ENCODE peak calls at places on chromosomes 5 and 9, in nine cellular contexts. R, C, N, T, M, X, P, I and V are unnamed samples.
A peak's percentile ranks its signal among the peaks of the same experiment; 100 is the strongest.

GRCh38 chr5:74179701-74180100 is 460.8 kb downstream of the ENC1 start:
- DNase-seq in R (no peak), C (no peak), N (no peak), T (no peak), M (no peak), X (no peak), P (no peak), I (no peak), V (no peak)

GRCh38 chr5:171806976-171807823 is 21.6 kb downstream of the SMIM23 start:
- DNase-seq in R (no peak), C (no peak), N (no peak), T (no peak), M (no peak), X (no peak), P (no peak), I (no peak), V (peak; percentile 19)

GRCh38 chr9:110752766-110753165 is 84.2 kb downstream of the MUSK start:
- DNase-seq in R (no peak), C (peak; percentile 59), N (peak; percentile 35), T (no peak), M (no peak), X (no peak), P (no peak), I (no peak), V (no peak)

GRCh38 chr9:129868571-129869486 is 33.6 kb downstream of the USP20 start:
- DNase-seq in R (peak; percentile 72), C (no peak), N (no peak), T (no peak), M (peak; percentile 84), X (peak; percentile 41), P (no peak), I (peak; percentile 58), V (peak; percentile 94)

GRCh38 chr5:79546782-79547428 is 33.0 kb upstream of the HOMER1 start:
- DNase-seq in R (no peak), C (no peak), N (peak; percentile 90), T (no peak), M (no peak), X (no peak), P (no peak), I (no peak), V (no peak)

GRCh38 chr5:99702565-99702964 is 773.8 kb upstream of the CHD1 start:
- DNase-seq in R (no peak), C (no peak), N (no peak), T (no peak), M (no peak), X (no peak), P (no peak), I (no peak), V (no peak)

GRCh38 chr9:80994892-80995291 is 694.5 kb downstream of the TLE1 start:
- DNase-seq in R (no peak), C (no peak), N (peak; percentile 29), T (no peak), M (no peak), X (no peak), P (no peak), I (no peak), V (no peak)

GRCh38 chr5:59528226-59528862 is 365.2 kb downstream of the PDE4D start:
- DNase-seq in R (no peak), C (no peak), N (no peak), T (no peak), M (no peak), X (no peak), P (no peak), I (no peak), V (no peak)

GRCh38 chr9:101796044-101796443 is 57.6 kb upstream of the GRIN3A start:
- DNase-seq in R (no peak), C (no peak), N (no peak), T (no peak), M (no peak), X (no peak), P (no peak), I (no peak), V (no peak)

GRCh38 chr9:101792475-101792874 is 54.0 kb upstream of the GRIN3A start:
- DNase-seq in R (no peak), C (no peak), N (no peak), T (no peak), M (no peak), X (no peak), P (no peak), I (no peak), V (no peak)

GRCh38 chr9:101795147-101795546 is 56.7 kb upstream of the GRIN3A start:
- DNase-seq in R (no peak), C (no peak), N (no peak), T (no peak), M (no peak), X (no peak), P (no peak), I (no peak), V (no peak)

GRCh38 chr9:101791533-101791932 is 53.1 kb upstream of the GRIN3A start:
- DNase-seq in R (no peak), C (no peak), N (no peak), T (no peak), M (no peak), X (no peak), P (no peak), I (no peak), V (no peak)

GRCh38 chr9:101791938-101792337 is 53.5 kb upstream of the GRIN3A start:
- DNase-seq in R (no peak), C (peak; percentile 15), N (no peak), T (no peak), M (no peak), X (peak; percentile 49), P (no peak), I (no peak), V (no peak)
- H3K9me3 ChIP-seq in R (peaks cover 1% of the 10 kb centered on the region), C (no peaks in the 10 kb centered on the region), N (no peaks in the 10 kb centered on the region), T (no peaks in the 10 kb centered on the region), M (no peaks in the 10 kb centered on the region), X (no peaks in the 10 kb centered on the region), P (no peaks in the 10 kb centered on the region), I (no peaks in the 10 kb centered on the region), V (no peaks in the 10 kb centered on the region)

GRCh38 chr9:114213566-114213965 is 58.2 kb downstream of the COL27A1 start:
- DNase-seq in R (no peak), C (no peak), N (no peak), T (no peak), M (no peak), X (no peak), P (no peak), I (peak; percentile 1), V (no peak)
- H3K9me3 ChIP-seq in R (no peaks in the 10 kb centered on the region), C (no peaks in the 10 kb centered on the region), N (no peaks in the 10 kb centered on the region), T (no peaks in the 10 kb centered on the region), M (no peaks in the 10 kb centered on the region), X (no peaks in the 10 kb centered on the region), P (no peaks in the 10 kb centered on the region), I (no peaks in the 10 kb centered on the region), V (no peaks in the 10 kb centered on the region)

GRCh38 chr9:138043411-138044345 is 166.1 kb downstream of the CACNA1B start:
- DNase-seq in R (no peak), C (no peak), N (no peak), T (no peak), M (no peak), X (peak; percentile 10), P (peak; percentile 49), I (peak; percentile 33), V (peak; percentile 45)

GRCh38 chr9:138046641-138047301 is 169.2 kb downstream of the CACNA1B start:
- DNase-seq in R (no peak), C (no peak), N (no peak), T (no peak), M (no peak), X (peak; percentile 9), P (peak; percentile 45), I (peak; percentile 41), V (peak; percentile 60)

GRCh38 chr9:138043061-138043410 is 165.5 kb downstream of the CACNA1B start:
- DNase-seq in R (no peak), C (no peak), N (no peak), T (no peak), M (no peak), X (no peak), P (peak; percentile 33), I (peak; percentile 35), V (peak; percentile 31)

GRCh38 chr9:138045541-138046490 is 168.2 kb downstream of the CACNA1B start:
- DNase-seq in R (no peak), C (no peak), N (no peak), T (no peak), M (no peak), X (peak; percentile 15), P (peak; percentile 50), I (peak; percentile 33), V (peak; percentile 61)

GRCh38 chr9:138044485-138045383 is 167.2 kb downstream of the CACNA1B start:
- DNase-seq in R (no peak), C (no peak), N (no peak), T (no peak), M (no peak), X (peak; percentile 8), P (peak; percentile 48), I (peak; percentile 40), V (peak; percentile 56)
- H3K9me3 ChIP-seq in R (no peaks in the 10 kb centered on the region), C (no peaks in the 10 kb centered on the region), N (no peaks in the 10 kb centered on the region), T (no peaks in the 10 kb centered on the region), M (no peaks in the 10 kb centered on the region), X (no peaks in the 10 kb centered on the region), P (no peaks in the 10 kb centered on the region), I (no peaks in the 10 kb centered on the region), V (no peaks in the 10 kb centered on the region)

GRCh38 chr5:141360685-141361084 is 891 bp downstream of the PCDHGB2 start:
- DNase-seq in R (no peak), C (no peak), N (no peak), T (no peak), M (no peak), X (no peak), P (no peak), I (no peak), V (no peak)

GRCh38 chr5:141362719-141363118 is 1.2 kb upstream of the PCDHGA5 start:
- DNase-seq in R (no peak), C (no peak), N (no peak), T (no peak), M (no peak), X (no peak), P (no peak), I (no peak), V (no peak)

GRCh38 chr5:141359790-141360426 is at the start of gene PCDHGB2:
- DNase-seq in R (no peak), C (no peak), N (peak; percentile 1), T (no peak), M (no peak), X (no peak), P (no peak), I (no peak), V (no peak)

GRCh38 chr5:141366016-141366896 is 2.3 kb downstream of the PCDHGA5 start:
- DNase-seq in R (no peak), C (no peak), N (no peak), T (no peak), M (no peak), X (no peak), P (no peak), I (no peak), V (no peak)

DNA sequence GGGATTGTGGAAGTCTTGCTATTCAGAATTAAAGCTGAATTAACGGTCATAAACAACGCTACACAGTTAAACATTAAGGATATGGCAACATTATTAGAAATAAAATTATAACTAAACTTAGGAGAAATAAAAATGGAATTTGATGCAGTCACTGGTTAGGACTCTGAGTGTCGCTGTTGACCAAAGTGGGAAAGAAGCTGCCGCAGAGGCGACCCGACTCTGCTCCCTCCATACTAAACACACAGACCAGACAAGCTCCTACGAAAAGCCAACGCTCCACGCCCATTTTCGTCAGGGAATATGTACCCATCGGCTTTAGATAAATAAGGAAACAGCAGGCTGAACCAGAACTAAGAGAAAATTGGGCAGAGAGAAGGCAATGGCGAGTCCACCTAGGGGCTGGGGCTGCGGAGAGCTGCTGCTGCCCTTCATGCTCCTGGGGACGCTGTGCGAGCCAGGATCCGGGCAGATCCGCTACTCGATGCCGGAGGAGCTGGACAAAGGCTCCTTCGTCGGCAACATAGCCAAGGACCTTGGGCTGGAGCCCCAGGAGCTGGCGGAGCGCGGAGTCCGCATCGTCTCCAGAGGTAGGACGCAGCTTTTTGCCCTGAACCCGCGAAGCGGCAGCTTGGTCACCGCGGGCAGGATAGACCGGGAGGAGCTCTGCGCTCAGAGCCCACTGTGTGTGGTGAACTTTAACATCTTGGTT is at the start of gene PCDHGA5:
- DNase-seq in R (no peak), C (no peak), N (no peak), T (no peak), M (no peak), X (no peak), P (no peak), I (no peak), V (no peak)
- H3K9me3 ChIP-seq in R (peaks cover 39% of the 10 kb centered on the region), C (peaks cover 55% of the 10 kb centered on the region), N (peaks cover 62% of the 10 kb centered on the region), T (no peaks in the 10 kb centered on the region), M (peaks cover 13% of the 10 kb centered on the region), X (no peaks in the 10 kb centered on the region), P (peaks cover 84% of the 10 kb centered on the region), I (peaks cover 30% of the 10 kb centered on the region), V (peaks cover 100% of the 10 kb centered on the region)